ENCODE peak calls at places on chromosomes 16 and 17, in six cellular contexts. One of them, this sample, is unnamed.

GRCh38 chr16:69514366-69514765 is 51.4 kb upstream of the NFAT5 start:
- DNase-seq in AG04450: no peak
- DNase-seq in kidney tubule cell: peak
- DNase-seq in stimulated activated CD8-positive, alpha-beta memory T cell treated with anti-CD3 and anti-CD28 coated beads, Interleukin-4, amount 100 ng/mL, for 4 hours: no peak
- DNase-seq in coronary artery: no peak
- DNase-seq in ACHN: no peak
- DNase-seq in this sample: no peak

GRCh38 chr17:82127315-82127595 is 29.2 kb upstream of the FASN start:
- DNase-seq in kidney tubule cell: no peak
- DNase-seq in AG04450: no peak
- DNase-seq in stimulated activated CD8-positive, alpha-beta memory T cell treated with anti-CD3 and anti-CD28 coated beads, Interleukin-4, amount 100 ng/mL, for 4 hours: no peak
- DNase-seq in ACHN: no peak
- DNase-seq in coronary artery: no peak
- DNase-seq in this sample: no peak

GRCh38 chr16:67226295-67226803 is 581 bp upstream of the TMEM208 start:
- DNase-seq in coronary artery: no peak
- DNase-seq in stimulated activated CD8-positive, alpha-beta memory T cell treated with anti-CD3 and anti-CD28 coated beads, Interleukin-4, amount 100 ng/mL, for 4 hours: no peak
- DNase-seq in ACHN: no peak
- DNase-seq in kidney tubule cell: no peak
- DNase-seq in AG04450: no peak
- DNase-seq in this sample: no peak

GRCh38 chr17:57895382-57896060 is 45.7 kb upstream of the MRPS23 start:
- DNase-seq in stimulated activated CD8-positive, alpha-beta memory T cell treated with anti-CD3 and anti-CD28 coated beads, Interleukin-4, amount 100 ng/mL, for 4 hours: no peak
- DNase-seq in AG04450: no peak
- DNase-seq in ACHN: no peak
- DNase-seq in kidney tubule cell: peak
- DNase-seq in coronary artery: no peak
- DNase-seq in this sample: no peak

GRCh38 chr17:73803867-73804539 is 159.8 kb upstream of the SDK2 start:
- DNase-seq in stimulated activated CD8-positive, alpha-beta memory T cell treated with anti-CD3 and anti-CD28 coated beads, Interleukin-4, amount 100 ng/mL, for 4 hours: no peak
- DNase-seq in ACHN: no peak
- DNase-seq in kidney tubule cell: no peak
- DNase-seq in AG04450: no peak
- DNase-seq in coronary artery: no peak
- DNase-seq in this sample: no peak

GRCh38 chr17:32940706-32941390 is 12.9 kb downstream of the TMEM98 start:
- DNase-seq in stimulated activated CD8-positive, alpha-beta memory T cell treated with anti-CD3 and anti-CD28 coated beads, Interleukin-4, amount 100 ng/mL, for 4 hours: no peak
- DNase-seq in kidney tubule cell: no peak
- DNase-seq in AG04450: no peak
- DNase-seq in ACHN: no peak
- DNase-seq in coronary artery: no peak
- DNase-seq in this sample: no peak

GRCh38 chr16:73092236-73092781 is 44.4 kb upstream of the ZFHX3 start:
- DNase-seq in ACHN: no peak
- DNase-seq in AG04450: no peak
- DNase-seq in stimulated activated CD8-positive, alpha-beta memory T cell treated with anti-CD3 and anti-CD28 coated beads, Interleukin-4, amount 100 ng/mL, for 4 hours: no peak
- DNase-seq in kidney tubule cell: no peak
- DNase-seq in coronary artery: no peak
- DNase-seq in this sample: no peak

GRCh38 chr16:67542464-67542863 is 13.8 kb downstream of the RIPOR1 start:
- DNase-seq in kidney tubule cell: peak
- DNase-seq in ACHN: peak
- DNase-seq in AG04450: no peak
- DNase-seq in coronary artery: no peak
- DNase-seq in stimulated activated CD8-positive, alpha-beta memory T cell treated with anti-CD3 and anti-CD28 coated beads, Interleukin-4, amount 100 ng/mL, for 4 hours: peak
- DNase-seq in this sample: peak

GRCh38 chr17:56751145-56751743 is 82.5 kb downstream of the C17orf67 start:
- DNase-seq in stimulated activated CD8-positive, alpha-beta memory T cell treated with anti-CD3 and anti-CD28 coated beads, Interleukin-4, amount 100 ng/mL, for 4 hours: no peak
- DNase-seq in kidney tubule cell: no peak
- DNase-seq in ACHN: no peak
- DNase-seq in coronary artery: no peak
- DNase-seq in AG04450: no peak
- DNase-seq in this sample: no peak

GRCh38 chr17:77303620-77304019 is 162.9 kb downstream of the SEC14L1 start:
- DNase-seq in stimulated activated CD8-positive, alpha-beta memory T cell treated with anti-CD3 and anti-CD28 coated beads, Interleukin-4, amount 100 ng/mL, for 4 hours: no peak
- DNase-seq in ACHN: no peak
- DNase-seq in AG04450: no peak
- DNase-seq in kidney tubule cell: peak
- DNase-seq in coronary artery: no peak
- DNase-seq in this sample: no peak

GRCh38 chr16:49704586-49705155 is 151.2 kb downstream of the ZNF423 start:
- DNase-seq in kidney tubule cell: peak
- DNase-seq in stimulated activated CD8-positive, alpha-beta memory T cell treated with anti-CD3 and anti-CD28 coated beads, Interleukin-4, amount 100 ng/mL, for 4 hours: no peak
- DNase-seq in AG04450: no peak
- DNase-seq in coronary artery: no peak
- DNase-seq in ACHN: peak
- DNase-seq in this sample: no peak

GRCh38 chr16:13014516-13014915 is 113.1 kb downstream of the SHISA9 start:
- DNase-seq in stimulated activated CD8-positive, alpha-beta memory T cell treated with anti-CD3 and anti-CD28 coated beads, Interleukin-4, amount 100 ng/mL, for 4 hours: no peak
- DNase-seq in coronary artery: no peak
- DNase-seq in AG04450: no peak
- DNase-seq in ACHN: peak
- DNase-seq in kidney tubule cell: peak
- DNase-seq in this sample: no peak

GRCh38 chr17:76090517-76091135 is 11.6 kb downstream of the ZACN start:
- DNase-seq in kidney tubule cell: no peak
- DNase-seq in ACHN: no peak
- DNase-seq in AG04450: no peak
- DNase-seq in stimulated activated CD8-positive, alpha-beta memory T cell treated with anti-CD3 and anti-CD28 coated beads, Interleukin-4, amount 100 ng/mL, for 4 hours: no peak
- DNase-seq in coronary artery: no peak
- DNase-seq in this sample: no peak

GRCh38 chr16:71917900-71918299 is 22.6 kb downstream of the IST1 start:
- DNase-seq in ACHN: no peak
- DNase-seq in stimulated activated CD8-positive, alpha-beta memory T cell treated with anti-CD3 and anti-CD28 coated beads, Interleukin-4, amount 100 ng/mL, for 4 hours: no peak
- DNase-seq in kidney tubule cell: no peak
- DNase-seq in AG04450: no peak
- DNase-seq in coronary artery: no peak
- DNase-seq in this sample: no peak

GRCh38 chr16:4414187-4414909 is 2.0 kb downstream of the CORO7 start:
- DNase-seq in AG04450: no peak
- DNase-seq in kidney tubule cell: no peak
- DNase-seq in ACHN: no peak
- DNase-seq in stimulated activated CD8-positive, alpha-beta memory T cell treated with anti-CD3 and anti-CD28 coated beads, Interleukin-4, amount 100 ng/mL, for 4 hours: peak
- DNase-seq in coronary artery: no peak
- DNase-seq in this sample: no peak

GRCh38 chr17:48723555-48724239 is 712 bp downstream of the PRAC2 start:
- DNase-seq in ACHN: no peak
- DNase-seq in stimulated activated CD8-positive, alpha-beta memory T cell treated with anti-CD3 and anti-CD28 coated beads, Interleukin-4, amount 100 ng/mL, for 4 hours: no peak
- DNase-seq in coronary artery: no peak
- DNase-seq in AG04450: no peak
- DNase-seq in kidney tubule cell: no peak
- DNase-seq in this sample: peak

GRCh38 chr17:63954402-63955063 is 18.2 kb downstream of the SCN4A start:
- DNase-seq in AG04450: no peak
- DNase-seq in kidney tubule cell: no peak
- DNase-seq in stimulated activated CD8-positive, alpha-beta memory T cell treated with anti-CD3 and anti-CD28 coated beads, Interleukin-4, amount 100 ng/mL, for 4 hours: no peak
- DNase-seq in coronary artery: no peak
- DNase-seq in ACHN: no peak
- DNase-seq in this sample: no peak

GRCh38 chr17:48608921-48609505 is 1.8 kb downstream of the HOXB7 start:
- DNase-seq in kidney tubule cell: peak
- DNase-seq in coronary artery: no peak
- DNase-seq in stimulated activated CD8-positive, alpha-beta memory T cell treated with anti-CD3 and anti-CD28 coated beads, Interleukin-4, amount 100 ng/mL, for 4 hours: no peak
- DNase-seq in AG04450: no peak
- DNase-seq in ACHN: no peak
- DNase-seq in this sample: no peak

GRCh38 chr17:76246080-76247066 is 6.1 kb upstream of the RNF157 start:
- DNase-seq in ACHN: no peak
- DNase-seq in kidney tubule cell: no peak
- DNase-seq in coronary artery: no peak
- DNase-seq in AG04450: no peak
- DNase-seq in stimulated activated CD8-positive, alpha-beta memory T cell treated with anti-CD3 and anti-CD28 coated beads, Interleukin-4, amount 100 ng/mL, for 4 hours: no peak
- DNase-seq in this sample: no peak

GRCh38 chr16:1125471-1125870 is 27.4 kb upstream of the CACNA1H start:
- DNase-seq in coronary artery: no peak
- DNase-seq in AG04450: peak
- DNase-seq in kidney tubule cell: peak
- DNase-seq in ACHN: no peak
- DNase-seq in stimulated activated CD8-positive, alpha-beta memory T cell treated with anti-CD3 and anti-CD28 coated beads, Interleukin-4, amount 100 ng/mL, for 4 hours: no peak
- DNase-seq in this sample: peak

GRCh38 chr16:86994651-86995171 is 322.5 kb downstream of the C16orf95 start:
- DNase-seq in AG04450: peak
- DNase-seq in ACHN: peak
- DNase-seq in coronary artery: peak
- DNase-seq in stimulated activated CD8-positive, alpha-beta memory T cell treated with anti-CD3 and anti-CD28 coated beads, Interleukin-4, amount 100 ng/mL, for 4 hours: no peak
- DNase-seq in kidney tubule cell: peak
- DNase-seq in this sample: peak

GRCh38 chr16:17328971-17329370 is 141.8 kb downstream of the XYLT1 start:
- DNase-seq in coronary artery: no peak
- DNase-seq in AG04450: no peak
- DNase-seq in ACHN: no peak
- DNase-seq in stimulated activated CD8-positive, alpha-beta memory T cell treated with anti-CD3 and anti-CD28 coated beads, Interleukin-4, amount 100 ng/mL, for 4 hours: no peak
- DNase-seq in kidney tubule cell: no peak
- DNase-seq in this sample: no peak